ENCODE peak calls at places on chromosomes 2 and 18, in six cellular contexts. V is tibial nerve, J is SK-N-SH, P is mesendoderm, O is adrenal gland, F is heart right ventricle. B is an unnamed sample. For H3K4me1, the result is how much of the 10 kb centered on the place peaks cover.

GRCh38 chr2:180910831-180911665 is 69.4 kb upstream of the UBE2E3 start:
- DNase-seq in J (no peak), P (peak), O (no peak), V (no peak), F (no peak), B (peak)

GRCh38 chr2:187654535-187654934 is 100.3 kb upstream of the TFPI start:
- DNase-seq in V (no peak), F (peak), P (no peak), O (no peak), J (no peak), B (peak)

GRCh38 chr18:62781262-62781661 is 65.9 kb downstream of the PHLPP1 start:
- DNase-seq in O (no peak), J (no peak), F (no peak), P (no peak), V (no peak), B (no peak)

GRCh38 chr2:136395590-136395989 is 277.6 kb upstream of the CXCR4 start:
- DNase-seq in F (no peak), J (no peak), P (no peak), O (no peak), V (no peak), B (no peak)

GRCh38 chr2:102815285-102815684 is 53.5 kb downstream of the TMEM182 start:
- DNase-seq in F (no peak), V (no peak), J (no peak), P (no peak), O (no peak), B (no peak)

GRCh38 chr18:10798727-10799435 is 273.1 kb downstream of the NAPG start:
- DNase-seq in O (no peak), V (no peak), J (no peak), P (no peak), F (no peak), B (peak)

GRCh38 chr2:102122115-102122514 is 20.4 kb upstream of the IL1R1 start:
- DNase-seq in F (no peak), P (no peak), J (no peak), O (no peak), V (no peak), B (no peak)

GRCh38 chr2:225400060-225400511 is 576 bp downstream of the NYAP2 start:
- DNase-seq in P (peak), V (no peak), F (peak), J (peak), O (peak), B (peak)

GRCh38 chr2:1707771-1708351 is 36.5 kb downstream of the PXDN start:
- DNase-seq in P (peak), F (peak), O (peak), J (peak), V (peak), B (peak)

GRCh38 chr2:125638345-125638744 is 1017.6 kb upstream of the GYPC start:
- DNase-seq in V (no peak), P (no peak), O (no peak), F (no peak), J (no peak), B (no peak)

GRCh38 chr2:16149349-16150243 is 209.2 kb downstream of the MYCN start:
- DNase-seq in P (no peak), O (no peak), J (no peak), F (no peak), V (peak), B (no peak)

GRCh38 chr2:45156605-45157004 is 147.4 kb upstream of the SIX2 start:
- DNase-seq in J (peak), P (no peak), V (no peak), F (no peak), O (no peak), B (no peak)

GRCh38 chr18:33596178-33596854 is 18.3 kb downstream of the ASXL3 start:
- DNase-seq in J (no peak), F (no peak), P (no peak), O (no peak), V (no peak), B (no peak)

GRCh38 chr2:5111581-5111980 is 580.6 kb upstream of the SOX11 start:
- DNase-seq in F (no peak), O (no peak), V (no peak), J (peak), P (no peak), B (no peak)

GRCh38 chr2:217851191-217852020 is 151.4 kb downstream of the TNS1 start:
- DNase-seq in V (peak), O (peak), F (peak), P (no peak), J (peak), B (no peak)

GRCh38 chr18:44938396-44939036 is 257.8 kb downstream of the SETBP1 start:
- DNase-seq in O (no peak), J (peak), P (peak), V (no peak), F (no peak), B (peak)

GRCh38 chr2:239700946-239701345 is 300.1 kb upstream of the HDAC4 start:
- DNase-seq in P (no peak), J (no peak), O (no peak), V (no peak), F (no peak), B (no peak)

GRCh38 chr2:171702781-171703556 is 15.7 kb downstream of the DYNC1I2 start:
- DNase-seq in F (no peak), P (no peak), J (no peak), V (no peak), O (peak), B (no peak)

GRCh38 chr2:33014268-33014667 is 67.5 kb downstream of the LTBP1 start:
- DNase-seq in O (no peak), V (no peak), P (peak), J (no peak), F (no peak), B (no peak)

GRCh38 chr2:23618696-23619530 is 233.9 kb downstream of the KLHL29 start:
- DNase-seq in J (peak), F (no peak), O (no peak), V (no peak), P (no peak), B (no peak)

GRCh38 chr2:157853211-157853610 is 22.9 kb downstream of the ACVR1 start:
- DNase-seq in P (peak), V (no peak), J (no peak), F (no peak), O (no peak), B (no peak)

GRCh38 chr2:220469201-220469600 is 841.8 kb downstream of the SLC4A3 start:
- DNase-seq in O (no peak), F (no peak), J (no peak), V (no peak), P (no peak), B (no peak)

GRCh38 chr2:101983486-101983885 is 8.3 kb upstream of the IL1R2 start:
- DNase-seq in V (no peak), F (no peak), O (no peak), P (peak), J (no peak), B (no peak)

GRCh38 chr2:191128172-191128910 is 22.5 kb downstream of the STAT4 start:
- DNase-seq in J (no peak), P (no peak), V (no peak), F (no peak), O (no peak), B (no peak)

GRCh38 chr2:30232027-30232800 is 880 bp downstream of the LBH start:
- DNase-seq in O (peak), F (peak), J (peak), P (peak), V (no peak), B (peak)

GRCh38 chr2:48515588-48515987 is 14.4 kb upstream of the STON1 start:
- DNase-seq in F (no peak), P (no peak), V (no peak), J (no peak), O (no peak), B (no peak)

GRCh38 chr18:54958711-54959625 is at the start of gene CCDC68:
- DNase-seq in J (no peak), O (no peak), V (no peak), P (peak), F (peak), B (peak)

GRCh38 chr2:19538411-19538963 is 180.1 kb upstream of the OSR1 start:
- DNase-seq in V (peak), J (no peak), F (peak), P (peak), O (peak), B (no peak)

GRCh38 chr18:44170208-44170880 is 510.3 kb upstream of the SETBP1 start:
- DNase-seq in J (no peak), V (no peak), P (no peak), O (no peak), F (no peak), B (no peak)

GRCh38 chr2:205180730-205181129 is 501.6 kb upstream of the NRP2 start:
- DNase-seq in O (no peak), J (no peak), V (no peak), P (no peak), F (no peak), B (no peak)

GRCh38 chr2:104853926-104854506 is at the start of gene POU3F3:
- DNase-seq in F (peak), O (peak), V (no peak), P (peak), J (peak), B (peak)

GRCh38 chr2:156215656-156216055 is 116.9 kb downstream of the NR4A2 start:
- DNase-seq in F (no peak), P (no peak), O (no peak), J (no peak), V (no peak), B (no peak)

GRCh38 chr2:46116616-46117015 is 180.6 kb upstream of the EPAS1 start:
- DNase-seq in J (no peak), V (no peak), P (no peak), F (no peak), O (no peak), B (no peak)

GRCh38 chr2:231113489-231113888 is 11.4 kb downstream of the HTR2B start:
- DNase-seq in J (no peak), P (peak), V (no peak), O (no peak), F (no peak), B (peak)

GRCh38 chr2:66771359-66771978 is 336.5 kb downstream of the MEIS1 start:
- DNase-seq in F (no peak), V (no peak), J (no peak), P (no peak), O (no peak), B (no peak)

GRCh38 chr2:216354236-216354788 is 18.0 kb downstream of the MARCHF4 start:
- DNase-seq in J (no peak), P (no peak), V (no peak), O (no peak), F (no peak), B (no peak)
- H3K4me1 ChIP-seq in J (under half), P (under half), V (under half), O (under half), F (under half), B (under half)

DNA sequence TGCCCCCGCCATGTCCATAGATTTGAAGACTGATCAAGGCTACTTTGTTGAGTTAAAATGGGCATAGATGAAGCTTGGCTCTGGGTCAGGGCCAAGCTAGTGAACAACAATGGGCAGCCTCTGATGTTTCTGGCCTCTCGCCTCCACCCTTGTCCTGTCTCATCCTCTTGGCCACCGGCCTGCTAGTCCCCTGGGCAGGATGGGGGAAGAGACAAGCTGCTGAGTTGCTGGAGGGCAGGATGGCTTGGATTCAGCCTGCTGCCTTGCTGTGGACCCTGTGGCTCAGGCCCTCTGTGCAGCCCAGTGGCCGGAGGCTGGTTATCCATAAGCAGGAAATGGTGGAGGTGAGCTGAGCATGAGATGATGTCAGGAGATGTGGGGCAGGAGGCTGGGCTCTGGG is 122.7 kb downstream of the GLI2 start:
- DNase-seq in P (no peak), V (no peak), O (no peak), F (no peak), J (peak), B (no peak)
- H3K4me1 ChIP-seq in P (under half), V (under half), O (under half), F (under half), J (half or more), B (under half)

GRCh38 chr2:203824057-203824456 is 43.5 kb upstream of the CTLA4 start:
- DNase-seq in J (no peak), F (no peak), P (no peak), V (no peak), O (no peak), B (no peak)
- H3K4me1 ChIP-seq in J (under half), F (under half), P (under half), V (under half), O (under half), B (under half)

DNA sequence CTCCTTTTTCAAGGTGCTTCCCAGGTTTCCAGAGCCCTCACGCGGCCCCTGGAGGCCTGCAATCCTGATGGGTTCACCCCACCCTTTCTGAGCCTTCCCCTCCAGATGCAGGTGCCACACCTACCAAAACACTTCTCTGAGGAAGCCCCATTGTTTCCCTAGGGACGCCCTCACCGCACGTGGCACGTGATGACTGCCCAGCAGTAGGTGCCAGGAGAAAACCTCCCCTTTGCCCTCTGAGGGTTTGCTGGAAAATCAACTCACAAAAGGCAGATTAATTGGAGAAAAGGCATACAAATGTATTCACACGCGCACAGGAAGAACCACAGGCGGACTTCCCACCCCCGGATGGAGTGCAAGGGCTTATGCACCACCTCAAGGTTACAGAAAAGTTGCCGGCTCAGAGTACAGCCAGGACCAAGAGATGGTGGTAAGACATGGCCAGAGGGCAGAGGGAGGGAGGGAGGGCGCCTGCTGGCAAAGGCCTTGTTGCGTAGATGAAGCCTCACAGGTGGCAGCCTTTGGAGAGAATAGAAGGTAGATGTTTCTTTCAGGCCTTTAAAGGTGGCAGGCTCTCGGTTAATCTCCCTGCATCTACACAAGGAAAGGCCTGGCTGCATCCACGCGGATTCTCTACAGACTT is 269.4 kb upstream of the RAB6C start:
- DNase-seq in V (no peak), J (no peak), F (no peak), P (no peak), O (no peak), B (no peak)
- H3K4me1 ChIP-seq in V (under half), J (under half), F (under half), P (under half), O (under half), B (under half)

DNA sequence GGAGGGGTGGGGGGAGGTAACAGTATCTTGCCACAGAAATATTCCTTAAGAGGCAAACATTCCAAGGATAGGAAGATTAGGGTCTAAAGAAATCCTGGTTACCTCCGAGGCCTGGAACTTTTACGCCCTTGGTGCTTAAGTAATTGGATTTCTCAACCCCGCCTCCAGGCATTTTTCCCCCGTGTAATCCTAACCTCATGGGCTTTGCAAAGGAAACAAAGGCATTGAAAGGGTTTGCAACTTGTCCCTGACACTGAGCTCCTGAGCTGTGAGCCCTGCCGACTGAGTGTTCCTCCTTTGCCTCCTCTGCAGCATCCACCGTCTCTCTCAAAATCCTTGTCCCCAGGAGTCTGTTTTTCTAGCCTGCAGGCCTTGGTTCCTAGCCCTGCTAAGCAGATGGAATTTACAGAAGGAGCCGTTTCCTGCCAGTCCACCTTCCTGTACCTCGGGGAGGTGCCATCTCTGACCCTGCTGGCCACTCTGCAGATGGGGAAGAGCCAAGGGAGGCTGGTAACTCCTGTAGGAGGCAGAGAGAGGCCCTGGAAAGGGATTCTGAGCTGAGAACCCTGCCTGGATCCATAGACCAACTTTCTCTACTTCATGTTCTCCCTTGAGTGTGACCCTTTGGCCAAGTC is 24.2 kb downstream of the TET3 start:
- DNase-seq in O (no peak), J (no peak), V (no peak), F (no peak), P (peak), B (peak)
- H3K4me1 ChIP-seq in O (under half), J (half or more), V (under half), F (under half), P (under half), B (under half)

GRCh38 chr2:197708331-197708730 is 3.2 kb downstream of the MARS2 start:
- DNase-seq in P (peak), V (no peak), F (no peak), J (no peak), O (no peak), B (no peak)
- H3K4me1 ChIP-seq in P (under half), V (under half), F (under half), J (under half), O (under half), B (under half)

DNA sequence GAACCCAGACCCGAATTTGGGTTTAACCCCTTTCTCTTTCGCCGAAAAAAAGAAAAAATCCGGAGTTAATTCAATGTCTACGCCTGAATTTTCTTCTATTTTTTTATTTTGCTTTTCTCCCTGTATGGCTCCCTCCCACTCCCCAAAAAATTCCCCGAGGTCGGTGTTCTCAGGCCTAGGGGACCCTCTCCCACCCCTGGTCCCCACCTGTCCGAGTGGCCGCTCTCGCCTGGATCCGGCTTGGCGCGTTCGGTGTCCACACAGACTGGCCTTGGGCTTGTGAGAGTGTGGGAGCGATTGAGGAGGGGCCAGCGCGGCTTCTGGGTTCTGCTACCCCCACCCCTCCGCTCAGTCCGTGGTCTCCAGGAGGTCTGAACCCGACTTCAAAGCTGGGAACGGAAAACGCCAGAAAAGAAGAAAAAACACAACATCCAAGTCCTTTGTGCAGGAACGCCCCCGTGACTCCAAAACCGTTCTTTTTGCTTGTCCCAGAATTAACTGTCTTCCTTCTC is 5.7 kb upstream of the EN1 start:
- DNase-seq in F (no peak), O (no peak), V (no peak), J (no peak), P (no peak), B (no peak)
- H3K4me1 ChIP-seq in F (under half), O (under half), V (under half), J (under half), P (under half), B (half or more)

GRCh38 chr2:54597153-54597827 is 126.2 kb upstream of the EML6 start:
- DNase-seq in V (no peak), O (peak), P (no peak), F (peak), J (no peak), B (no peak)
- H3K4me1 ChIP-seq in V (under half), O (half or more), P (under half), F (half or more), J (under half), B (under half)

DNA sequence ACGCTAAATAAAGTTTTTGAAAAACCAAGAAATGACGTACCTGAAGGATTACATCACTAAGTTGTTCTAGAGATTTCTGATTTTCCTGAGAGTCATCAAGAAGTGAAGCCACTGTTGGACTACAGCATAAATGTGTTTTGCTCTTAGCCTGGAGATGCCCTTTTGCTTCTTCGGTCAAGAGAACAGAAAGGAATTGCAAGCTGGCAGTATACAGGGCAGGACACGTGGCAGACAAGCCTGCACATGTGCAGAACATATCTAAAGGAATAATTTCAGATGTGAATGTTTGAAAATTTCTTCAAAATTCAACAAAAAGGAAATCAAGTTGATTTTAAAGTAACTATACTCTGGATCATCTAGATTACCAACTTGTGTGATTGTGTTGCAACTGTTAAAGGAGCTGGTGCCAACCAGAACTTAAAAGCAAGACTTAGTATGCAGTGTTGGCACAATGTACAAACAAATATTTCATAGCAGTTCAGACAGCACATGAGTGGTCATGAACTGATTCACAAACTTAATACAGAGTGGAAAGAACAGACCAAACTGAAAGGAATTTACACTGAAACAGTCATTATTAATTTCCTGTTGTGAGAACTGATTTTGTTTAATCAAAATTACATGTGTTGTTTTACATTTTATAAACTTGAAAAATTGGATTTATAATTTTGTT is 100.4 kb upstream of the CD226 start:
- DNase-seq in O (no peak), F (no peak), J (no peak), V (no peak), P (no peak), B (no peak)
- H3K4me1 ChIP-seq in O (under half), F (under half), J (under half), V (under half), P (under half), B (under half)

B was measured in GM23338.